ENCODE peak calls at places on chromosomes 1 and 21, in seven cellular contexts. S is HCT116, G is HepG2, X is GM12878, Y is K562, P is SK-N-SH, L is H1. W is an unnamed sample.

GRCh38 chr1:229848762-229849677 is 218.0 kb upstream of the GALNT2 start:
- DNase-seq in S (peak), G (peak), X (no peak), Y (peak), P (peak), L (no peak), W (peak)

GRCh38 chr1:156260896-156261295 is 13.0 kb upstream of the PAQR6 start:
- DNase-seq in S (no peak), G (no peak), X (no peak), Y (no peak), P (no peak), L (no peak), W (no peak)

GRCh38 chr1:110475358-110476027 is 24.5 kb downstream of the PROK1 start:
- DNase-seq in S (peak), G (no peak), X (no peak), Y (no peak), P (no peak), L (no peak), W (peak)

GRCh38 chr1:241957692-241958494 is at the start of gene BECN2:
- DNase-seq in S (no peak), G (no peak), X (no peak), Y (peak), P (no peak), L (no peak), W (no peak)

GRCh38 chr1:32962248-32962896 is 2.2 kb downstream of the RNF19B start:
- DNase-seq in S (no peak), G (no peak), X (peak), Y (no peak), P (no peak), L (no peak), W (no peak)

GRCh38 chr1:34341896-34342295 is 165.2 kb downstream of the C1orf94 start:
- DNase-seq in S (no peak), G (no peak), X (no peak), Y (no peak), P (no peak), L (no peak), W (no peak)

GRCh38 chr1:114107474-114108175 is 46.0 kb downstream of the SYT6 start:
- DNase-seq in S (no peak), G (no peak), X (no peak), Y (no peak), P (no peak), L (no peak), W (no peak)

GRCh38 chr1:195999022-195999421 is 609.2 kb downstream of the KCNT2 start:
- DNase-seq in S (no peak), G (no peak), X (no peak), Y (peak), P (no peak), L (no peak), W (no peak)

GRCh38 chr1:11483581-11484320 is 4.8 kb downstream of the DISP3 start:
- DNase-seq in S (no peak), G (no peak), X (no peak), Y (no peak), P (peak), L (no peak), W (peak)

GRCh38 chr1:212949771-212950170 is 570 bp upstream of the VASH2 start:
- DNase-seq in S (no peak), G (no peak), X (no peak), Y (no peak), P (no peak), L (no peak), W (no peak)

GRCh38 chr21:39451332-39452206 is at the start of gene SH3BGR:
- DNase-seq in S (no peak), G (no peak), X (no peak), Y (peak), P (peak), L (peak), W (peak)

GRCh38 chr1:6554907-6555778 is at the start of gene TAS1R1:
- DNase-seq in S (no peak), G (no peak), X (no peak), Y (no peak), P (no peak), L (no peak), W (no peak)

GRCh38 chr21:29175408-29176147 is 45.1 kb downstream of the MAP3K7CL start:
- DNase-seq in S (no peak), G (peak), X (no peak), Y (no peak), P (no peak), L (no peak), W (no peak)

GRCh38 chr1:26469558-26469957 is 2.7 kb upstream of the HMGN2 start:
- DNase-seq in S (no peak), G (no peak), X (no peak), Y (no peak), P (no peak), L (no peak), W (no peak)

GRCh38 chr1:36351222-36351977 is 28.0 kb upstream of the EVA1B start:
- DNase-seq in S (peak), G (no peak), X (no peak), Y (no peak), P (peak), L (no peak), W (no peak)

GRCh38 chr1:37480581-37481288 is 6.4 kb downstream of the ZC3H12A start:
- DNase-seq in S (no peak), G (no peak), X (no peak), Y (no peak), P (no peak), L (no peak), W (no peak)

GRCh38 chr1:196873385-196873784 is 14.5 kb upstream of the CFHR4 start:
- DNase-seq in S (no peak), G (no peak), X (no peak), Y (no peak), P (no peak), L (no peak), W (no peak)

GRCh38 chr1:203789966-203790365 is 5.5 kb upstream of the ZBED6 start:
- DNase-seq in S (no peak), G (no peak), X (no peak), Y (no peak), P (no peak), L (no peak), W (no peak)

GRCh38 chr1:37338658-37339057 is 135.7 kb upstream of the ZC3H12A start:
- DNase-seq in S (no peak), G (no peak), X (no peak), Y (no peak), P (peak), L (no peak), W (no peak)

GRCh38 chr1:230308039-230308438 is 118.1 kb downstream of the PGBD5 start:
- DNase-seq in S (peak), G (no peak), X (no peak), Y (peak), P (no peak), L (no peak), W (no peak)

GRCh38 chr1:184635347-184636155 is 119.1 kb downstream of the EDEM3 start:
- DNase-seq in S (no peak), G (no peak), X (no peak), Y (no peak), P (no peak), L (no peak), W (peak)

GRCh38 chr1:184629261-184629660 is 125.4 kb downstream of the EDEM3 start:
- DNase-seq in S (no peak), G (no peak), X (no peak), Y (no peak), P (no peak), L (no peak), W (no peak)

GRCh38 chr1:184633785-184634184 is 120.9 kb downstream of the EDEM3 start:
- DNase-seq in S (no peak), G (peak), X (no peak), Y (no peak), P (no peak), L (no peak), W (no peak)

GRCh38 chr1:184634296-184634695 is 120.4 kb downstream of the EDEM3 start:
- DNase-seq in S (no peak), G (no peak), X (no peak), Y (no peak), P (no peak), L (no peak), W (no peak)

GRCh38 chr1:184632415-184633175 is 122.1 kb downstream of the EDEM3 start:
- DNase-seq in S (no peak), G (no peak), X (no peak), Y (no peak), P (no peak), L (no peak), W (peak)
- TF ChIP-seq JUND in S (no peak), G (no peak), X (no peak), Y (no peak), P (no peak), L (no peak), W (no peak)

DNA sequence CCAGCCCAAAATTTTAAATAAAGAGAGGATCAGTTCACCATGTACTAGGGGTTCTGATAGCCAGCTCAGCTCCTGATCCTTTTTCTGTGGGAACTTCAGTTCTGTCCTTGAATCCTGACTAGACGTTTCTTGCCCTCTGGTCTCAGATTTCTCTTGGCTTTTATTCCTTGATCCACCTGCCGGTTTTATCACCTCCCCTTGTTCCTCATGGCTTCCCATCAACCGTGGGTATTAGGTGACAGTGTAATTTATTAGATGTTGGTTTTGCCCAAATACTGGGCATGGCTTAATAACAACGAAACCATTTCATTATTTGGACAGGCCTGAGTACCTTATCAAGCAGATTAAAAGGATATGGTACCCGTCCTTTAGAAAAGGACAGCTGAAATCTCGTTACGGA is 22.5 kb downstream of the SLC45A1 start:
- DNase-seq in S (no peak), G (no peak), X (no peak), Y (no peak), P (no peak), L (no peak), W (no peak)
- TF ChIP-seq JUND in S (no peak), G (no peak), X (no peak), Y (no peak), P (no peak), L (no peak), W (no peak)

GRCh38 chr21:46052703-46053651 is 44.9 kb upstream of the COL6A2 start:
- DNase-seq in S (peak), G (no peak), X (no peak), Y (no peak), P (no peak), L (no peak), W (no peak)

GRCh38 chr21:46054031-46054430 is 43.9 kb upstream of the COL6A2 start:
- DNase-seq in S (no peak), G (no peak), X (no peak), Y (no peak), P (no peak), L (no peak), W (no peak)

GRCh38 chr21:46056450-46056903 is 41.4 kb upstream of the COL6A2 start:
- DNase-seq in S (no peak), G (no peak), X (no peak), Y (no peak), P (no peak), L (no peak), W (no peak)

GRCh38 chr21:46055863-46056281 is 42.0 kb upstream of the COL6A2 start:
- DNase-seq in S (no peak), G (no peak), X (no peak), Y (no peak), P (no peak), L (no peak), W (no peak)

DNA sequence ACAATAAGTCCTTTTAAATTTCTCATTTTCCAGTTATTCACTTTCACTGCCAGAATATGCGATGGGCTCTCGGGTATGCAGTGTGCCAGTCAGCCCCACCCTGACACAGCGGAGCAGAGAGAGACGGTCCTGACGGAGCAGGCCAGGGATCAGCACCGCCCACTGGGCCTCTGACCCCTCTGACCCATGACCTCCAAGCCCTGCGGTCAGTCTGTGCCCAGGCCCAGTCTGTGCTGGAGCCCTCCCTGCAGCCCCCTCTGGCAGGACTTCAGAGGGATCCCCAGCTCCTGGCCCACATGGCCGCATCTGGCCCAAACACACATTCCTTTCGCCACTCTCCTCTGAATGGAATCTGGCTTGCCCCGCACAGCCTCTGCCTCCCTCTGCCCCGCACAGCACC is 43.5 kb upstream of the COL6A2 start:
- DNase-seq in S (no peak), G (no peak), X (no peak), Y (no peak), P (no peak), L (no peak), W (no peak)
- TF ChIP-seq JUND in S (no peak), G (no peak), X (no peak), Y (no peak), P (no peak), L (no peak), W (no peak)

GRCh38 chr1:7698666-7699065 is 72.4 kb upstream of the VAMP3 start:
- DNase-seq in S (no peak), G (no peak), X (no peak), Y (no peak), P (no peak), L (no peak), W (no peak)
- TF ChIP-seq JUND in S (no peak), G (no peak), X (no peak), Y (no peak), P (no peak), L (no peak), W (no peak)

GRCh38 chr1:111571239-111571638 is 48.4 kb upstream of the RAP1A start:
- DNase-seq in S (no peak), G (no peak), X (no peak), Y (peak), P (no peak), L (no peak), W (no peak)

GRCh38 chr1:111581166-111581565 is 38.4 kb upstream of the RAP1A start:
- DNase-seq in S (no peak), G (no peak), X (no peak), Y (no peak), P (no peak), L (no peak), W (no peak)

GRCh38 chr1:111571987-111572386 is 47.6 kb upstream of the RAP1A start:
- DNase-seq in S (no peak), G (no peak), X (no peak), Y (no peak), P (no peak), L (no peak), W (no peak)

GRCh38 chr1:111577814-111578213 is 41.8 kb upstream of the RAP1A start:
- DNase-seq in S (no peak), G (no peak), X (no peak), Y (no peak), P (no peak), L (no peak), W (no peak)

GRCh38 chr1:111576547-111576946 is 43.0 kb upstream of the RAP1A start:
- DNase-seq in S (no peak), G (peak), X (no peak), Y (no peak), P (no peak), L (no peak), W (peak)
- TF ChIP-seq JUND in S (no peak), G (no peak), X (no peak), Y (no peak), P (no peak), L (no peak), W (no peak)

DNA sequence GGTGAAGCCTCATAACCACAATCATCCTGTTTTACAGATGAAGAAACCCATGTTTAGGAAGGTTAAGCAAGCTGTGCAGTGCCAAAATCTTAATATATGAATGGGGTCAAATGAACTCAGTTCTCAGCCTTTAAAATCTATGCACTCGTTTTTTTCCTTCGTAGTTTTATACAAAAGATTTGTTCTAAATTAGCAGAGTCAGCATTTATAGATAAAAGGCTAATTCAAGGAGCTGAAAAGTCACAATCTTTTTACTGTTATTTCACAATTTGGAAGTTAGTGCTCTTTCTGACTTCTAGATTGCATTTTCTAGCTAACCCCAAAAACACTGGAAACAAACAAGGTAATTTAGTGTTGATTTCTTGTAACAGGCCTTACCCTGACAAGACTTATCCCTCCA is 766.9 kb upstream of the ADGRL4 start:
- DNase-seq in S (no peak), G (no peak), X (no peak), Y (no peak), P (no peak), L (no peak), W (no peak)
- TF ChIP-seq JUND in S (no peak), G (no peak), X (no peak), Y (no peak), P (no peak), L (no peak), W (no peak)

W was measured in T47D.